ENCODE peak calls at places on chromosomes 1 and 21, in nine cellular contexts. O is MM.1S; N is naive thymus-derived CD4-positive, alpha-beta T cell; Z is right lobe of liver; T is cardiac muscle cell; V is GM23338; W is neuronal stem cell; S is tibial artery; K is OCI-LY7. G is an unnamed sample.

GRCh38 chr21:35974801-35975200 is 85.5 kb downstream of the SETD4 start:
- DNase-seq in K (no peak), N (no peak), O (no peak), W (no peak), Z (no peak), T (no peak), S (no peak), V (no peak), G (no peak)

GRCh38 chr1:205456383-205456867 is 580 bp upstream of the BLACAT1 start:
- DNase-seq in O (no peak), T (no peak), S (no peak), W (no peak), N (no peak), V (peak; percentile 75), Z (no peak), K (no peak), G (no peak)

GRCh38 chr1:228463559-228464455 is 23.4 kb upstream of the RNF187 start:
- DNase-seq in V (peak; percentile 84), T (no peak), S (no peak), K (peak; percentile 95), N (peak; percentile 23), O (peak; percentile 45), Z (peak; percentile 33), W (no peak), G (no peak)

GRCh38 chr1:209839875-209840491 is 12.2 kb downstream of the UTP25 start:
- DNase-seq in N (no peak), S (no peak), W (no peak), O (no peak), K (no peak), V (no peak), Z (no peak), T (no peak), G (no peak)

GRCh38 chr1:2347907-2348306 is 43.4 kb downstream of the MORN1 start:
- DNase-seq in K (no peak), O (no peak), Z (peak; percentile 8), S (peak; percentile 8), V (peak; percentile 47), T (no peak), N (no peak), W (no peak), G (no peak)

GRCh38 chr1:230986976-230987375 is 8.1 kb downstream of the ARV1 start:
- DNase-seq in W (no peak), V (no peak), S (no peak), T (no peak), K (no peak), Z (no peak), O (no peak), N (no peak), G (no peak)

GRCh38 chr1:235329139-235329808 is 904 bp downstream of the GGPS1 start:
- DNase-seq in T (peak; percentile 55), W (no peak), N (no peak), Z (peak; percentile 33), O (peak; percentile 83), K (peak; percentile 84), V (peak; percentile 47), S (no peak), G (no peak)

GRCh38 chr1:113982955-113983742 is 3.9 kb downstream of the OLFML3 start:
- DNase-seq in T (no peak), O (no peak), Z (no peak), W (no peak), N (no peak), K (no peak), V (no peak), S (no peak), G (no peak)

GRCh38 chr1:162502928-162503327 is 5.3 kb downstream of the UHMK1 start:
- DNase-seq in Z (no peak), K (no peak), S (no peak), T (no peak), N (no peak), W (no peak), V (no peak), O (no peak), G (no peak)

GRCh38 chr1:47911892-47912291 is 85.3 kb downstream of the TRABD2B start:
- DNase-seq in Z (no peak), V (no peak), S (no peak), O (no peak), W (peak; percentile 35), N (no peak), T (no peak), K (no peak), G (no peak)

GRCh38 chr1:98669355-98670296 is 8.1 kb downstream of the SNX7 start:
- DNase-seq in K (no peak), N (no peak), O (no peak), Z (no peak), W (no peak), S (no peak), V (no peak), T (no peak), G (no peak)

GRCh38 chr1:158496379-158496778 is 24.4 kb downstream of the OR10R2 start:
- DNase-seq in V (peak; percentile 71), K (peak; percentile 24), Z (no peak), S (no peak), T (peak; percentile 22), O (peak; percentile 42), W (no peak), N (no peak), G (peak; percentile 9)

GRCh38 chr1:200428482-200429205 is 18.8 kb upstream of the ZNF281 start:
- DNase-seq in N (no peak), T (no peak), K (no peak), O (no peak), V (no peak), S (no peak), Z (no peak), W (no peak), G (no peak)

GRCh38 chr21:43025636-43026180 is 49.9 kb downstream of the CBS start:
- DNase-seq in N (no peak), T (no peak), O (no peak), W (peak; percentile 31), K (no peak), S (no peak), Z (no peak), V (no peak), G (no peak)

GRCh38 chr1:8348056-8348776 is 30.3 kb downstream of the SLC45A1 start:
- DNase-seq in V (no peak), W (no peak), Z (no peak), K (no peak), N (no peak), O (no peak), S (no peak), T (no peak), G (no peak)

GRCh38 chr1:74731399-74732052 is 1.3 kb downstream of the CRYZ start:
- DNase-seq in Z (no peak), N (no peak), V (no peak), S (no peak), K (no peak), W (no peak), T (no peak), O (no peak), G (no peak)

GRCh38 chr1:234608720-234609527 is 1.1 kb downstream of the IRF2BP2 start:
- DNase-seq in W (peak; percentile 43), T (peak; percentile 55), S (no peak), Z (peak; percentile 61), O (peak; percentile 73), K (peak; percentile 74), N (peak; percentile 84), V (peak; percentile 57), G (no peak)

DNA sequence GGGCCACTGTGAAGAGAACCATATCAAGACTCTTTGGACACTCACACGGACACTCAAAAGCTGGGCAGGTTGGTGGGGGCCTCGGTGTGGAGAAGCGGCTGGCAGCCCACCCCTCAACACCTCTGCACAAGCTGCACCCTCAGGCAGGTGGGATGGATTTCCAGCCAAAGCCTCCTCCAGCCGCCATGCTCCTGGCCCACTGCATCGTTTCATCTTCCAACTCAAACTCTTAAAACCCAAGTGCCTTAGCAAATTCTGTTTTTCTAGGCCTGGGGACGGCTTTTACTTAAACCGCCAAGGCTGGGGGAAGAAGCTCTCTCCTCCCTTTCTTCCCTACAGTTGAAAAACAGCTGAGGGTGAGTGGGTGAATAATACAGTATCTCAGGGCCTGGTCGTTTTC is 36.4 kb upstream of the TDRD10 start:
- DNase-seq in K (no peak), V (no peak), S (no peak), N (no peak), O (no peak), W (no peak), T (no peak), Z (no peak), G (no peak)
- H3K4me1 ChIP-seq in K (no peaks in the 10 kb centered on the region), V (no peaks in the 10 kb centered on the region), S (peaks cover 5% of the 10 kb centered on the region), N (peaks cover 38% of the 10 kb centered on the region), O (peaks cover 8% of the 10 kb centered on the region), W (no peaks in the 10 kb centered on the region), T (peaks cover 13% of the 10 kb centered on the region), Z (no peaks in the 10 kb centered on the region), G (no peaks in the 10 kb centered on the region)

GRCh38 chr1:201697174-201697573 is 131.8 kb upstream of the IPO9 start:
- DNase-seq in W (no peak), O (no peak), Z (no peak), V (no peak), K (no peak), T (no peak), S (no peak), N (no peak), G (no peak)
- H3K4me3 ChIP-seq in W (no peak overlapping the region), O (no peak overlapping the region), Z (no peak overlapping the region), V (no peak overlapping the region), K (no peak overlapping the region), T (no peak overlapping the region), S (no peak overlapping the region), N (no peak overlapping the region), G (no peak overlapping the region)

DNA sequence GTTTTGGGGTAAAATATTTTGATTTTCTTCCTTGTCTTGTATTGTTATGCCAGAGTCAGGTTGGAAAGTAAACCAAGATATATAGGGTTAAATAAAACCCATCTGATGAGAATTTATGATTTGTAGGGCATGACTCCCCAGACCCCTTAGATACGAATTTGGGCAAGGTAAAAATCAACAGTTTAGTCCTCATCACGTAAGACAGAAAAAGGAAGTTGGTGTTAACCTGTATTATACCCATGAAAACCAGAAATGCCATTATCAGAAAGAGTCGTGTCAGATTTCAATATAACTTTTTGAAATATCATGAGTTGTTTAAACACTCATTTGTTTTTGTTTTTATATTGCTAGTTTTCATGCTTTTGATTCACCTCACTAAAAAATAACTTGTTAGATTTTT is 11.8 kb downstream of the CEPT1 start:
- DNase-seq in Z (no peak), N (no peak), S (no peak), O (no peak), V (no peak), T (no peak), W (no peak), K (no peak), G (no peak)
- H3K4me1 ChIP-seq in Z (no peaks in the 10 kb centered on the region), N (peaks cover 4% of the 10 kb centered on the region), S (no peaks in the 10 kb centered on the region), O (no peaks in the 10 kb centered on the region), V (no peaks in the 10 kb centered on the region), T (no peaks in the 10 kb centered on the region), W (no peaks in the 10 kb centered on the region), K (peaks cover 20% of the 10 kb centered on the region), G (no peaks in the 10 kb centered on the region)

DNA sequence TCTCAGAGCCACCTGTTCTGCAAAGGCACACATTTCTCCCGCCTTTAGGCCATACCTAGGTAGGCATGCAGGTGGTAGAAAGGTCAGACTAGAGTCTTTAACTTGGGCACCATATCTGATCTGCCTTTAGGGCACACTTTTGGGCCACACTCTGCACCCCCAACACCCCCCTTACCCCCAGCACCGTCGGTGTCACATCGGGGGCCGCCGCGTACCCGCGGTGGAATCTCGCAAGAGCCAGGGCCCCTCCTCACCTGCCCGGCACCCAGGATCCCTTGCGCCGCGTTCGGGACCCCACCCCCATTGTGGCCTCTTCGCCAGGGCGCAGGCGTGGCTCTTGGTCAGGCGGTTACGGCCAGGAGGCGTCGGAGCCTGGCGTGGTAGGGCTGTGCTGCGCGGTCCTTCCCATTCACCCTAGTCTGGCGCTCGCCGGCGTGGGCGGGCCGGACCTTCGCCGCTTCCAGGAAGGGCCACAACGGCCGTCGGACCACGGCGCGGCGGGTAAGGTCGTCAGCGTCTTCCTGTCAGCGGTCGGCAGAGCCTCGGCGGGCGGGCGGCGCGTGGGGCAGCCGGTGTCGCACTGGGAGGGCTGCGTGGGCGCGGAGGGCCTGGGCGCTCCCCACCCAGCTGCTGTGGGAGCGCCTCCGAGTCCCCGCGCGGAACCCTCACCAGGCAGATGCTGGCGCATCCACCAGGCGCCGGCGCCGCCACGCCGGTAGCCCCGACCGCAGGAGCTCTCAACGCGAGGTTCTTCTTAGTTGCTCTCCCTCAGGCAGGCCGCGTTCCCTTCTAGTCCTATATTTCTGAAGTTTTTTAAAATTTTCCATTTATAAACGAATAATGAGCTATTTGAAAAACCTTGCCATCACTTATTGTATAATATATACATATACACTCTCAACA is at the start of gene DNAH14:
- DNase-seq in K (no peak), V (peak; percentile 90), T (peak; percentile 83), Z (peak; percentile 93), S (peak; percentile 31), W (peak; percentile 43), O (peak; percentile 68), N (peak; percentile 4), G (peak; percentile 55)
- H3K4me3 ChIP-seq in K (no peak within 1 kb of the TSS), V (peak within 1 kb of the TSS; percentile 60), T (peak within 1 kb of the TSS; percentile 42), Z (peak within 1 kb of the TSS; percentile 52), S (peak within 1 kb of the TSS; percentile 24), W (peak within 1 kb of the TSS; percentile 94), O (peak within 1 kb of the TSS; percentile 48), N (no peak within 1 kb of the TSS), G (peak within 1 kb of the TSS; percentile 55)

G was measured in iPS DF 6.9.